ENCODE peak calls at places on chromosomes 5 and 9, in five cellular contexts. S is cardiac fibroblast, T is foreskin fibroblast, O is tibial nerve, V is HCT116. U is an unnamed sample.

GRCh38 chr5:32852535-32852934 is 141.4 kb downstream of the NPR3 start:
- DNase-seq in T (peak), S (peak), O (peak), V (no peak), U (peak)

GRCh38 chr9:125137200-125137599 is 6.1 kb downstream of the SCAI start:
- DNase-seq in T (peak), V (no peak), S (peak), O (no peak), U (peak)

GRCh38 chr5:62214701-62215100 is 91.3 kb upstream of the KIF2A start:
- DNase-seq in V (peak), S (peak), O (no peak), T (no peak), U (no peak)

GRCh38 chr9:76198336-76198735 is 195.9 kb downstream of the RFK start:
- DNase-seq in O (no peak), T (peak), S (peak), V (no peak), U (no peak)

GRCh38 chr9:114448706-114449105 is 56.6 kb downstream of the WHRN start:
- DNase-seq in V (no peak), S (peak), T (peak), O (no peak), U (peak)

GRCh38 chr5:134958755-134959154 is 9.0 kb upstream of the CATSPER3 start:
- DNase-seq in T (no peak), O (no peak), S (no peak), V (no peak), U (no peak)

GRCh38 chr9:108636023-108636422 is 219.8 kb downstream of the ACTL7B start:
- DNase-seq in V (peak), S (no peak), O (no peak), T (no peak), U (no peak)

GRCh38 chr5:113268232-113268631 is 166.6 kb downstream of the TSSK1B start:
- DNase-seq in O (no peak), S (no peak), T (no peak), V (no peak), U (no peak)

GRCh38 chr9:19922476-19923118 is 133.8 kb upstream of the SLC24A2 start:
- DNase-seq in S (peak), V (peak), O (no peak), T (peak), U (peak)

GRCh38 chr5:170769236-170769635 is 14.3 kb upstream of the GABRP start:
- DNase-seq in T (no peak), V (no peak), S (no peak), O (no peak), U (no peak)

GRCh38 chr5:124252094-124252750 is 494.2 kb downstream of the ZNF608 start:
- DNase-seq in V (no peak), O (no peak), S (no peak), T (no peak), U (peak)

GRCh38 chr5:419970-420369 is 23.0 kb upstream of the EXOC3 start:
- DNase-seq in T (no peak), V (no peak), O (no peak), S (no peak), U (no peak)

GRCh38 chr5:160369990-160370712 is at the start of gene C1QTNF2:
- DNase-seq in S (peak), O (no peak), V (no peak), T (peak), U (peak)

GRCh38 chr5:30539004-30539634 is 654.4 kb upstream of the CDH6 start:
- DNase-seq in O (no peak), T (no peak), V (no peak), S (peak), U (peak)

GRCh38 chr5:40480392-40480791 is 199.3 kb upstream of the PTGER4 start:
- DNase-seq in T (no peak), V (no peak), O (no peak), S (no peak), U (no peak)

GRCh38 chr9:36991516-36992134 is 42.4 kb downstream of the PAX5 start:
- DNase-seq in T (no peak), V (peak), O (no peak), S (peak), U (no peak)

GRCh38 chr9:75649060-75649459 is 241.4 kb upstream of the PCSK5 start:
- DNase-seq in T (no peak), V (no peak), O (no peak), S (no peak), U (no peak)

GRCh38 chr9:14437336-14438231 is 123.6 kb upstream of the NFIB start:
- DNase-seq in S (no peak), V (no peak), O (no peak), T (no peak), U (no peak)

GRCh38 chr5:79225026-79225425 is 10.9 kb upstream of the JMY start:
- DNase-seq in O (no peak), V (no peak), S (peak), T (peak), U (peak)

GRCh38 chr5:3843691-3844090 is 248.1 kb downstream of the IRX1 start:
- DNase-seq in T (no peak), O (no peak), V (no peak), S (no peak), U (no peak)

GRCh38 chr5:40518511-40518917 is 161.2 kb upstream of the PTGER4 start:
- DNase-seq in O (no peak), T (peak), V (peak), S (peak), U (peak)

GRCh38 chr5:115349001-115349817 is 52.8 kb upstream of the CCDC112 start:
- DNase-seq in T (peak), O (peak), V (peak), S (peak), U (peak)

GRCh38 chr9:83521017-83521810 is 17.0 kb downstream of the FRMD3 start:
- DNase-seq in O (no peak), T (no peak), S (no peak), V (no peak), U (no peak)

GRCh38 chr9:36327903-36328302 is 69.7 kb upstream of the GNE start:
- DNase-seq in O (no peak), S (peak), T (peak), V (no peak), U (peak)

GRCh38 chr5:10562202-10563131 is 1.4 kb upstream of the ANKRD33B start:
- DNase-seq in V (no peak), T (no peak), S (no peak), O (no peak), U (no peak)

GRCh38 chr5:83925321-83925877 is 204.7 kb upstream of the HAPLN1 start:
- DNase-seq in S (peak), V (peak), T (no peak), O (no peak), U (peak)

GRCh38 chr9:7144265-7145046 is 386.7 kb downstream of the KDM4C start:
- DNase-seq in S (no peak), T (no peak), V (no peak), O (no peak), U (no peak)

GRCh38 chr9:129289131-129289731 is 111.2 kb upstream of the IER5L start:
- DNase-seq in T (no peak), S (no peak), V (no peak), O (no peak), U (no peak)

GRCh38 chr9:124353166-124353768 is 62.0 kb downstream of the PSMB7 start:
- DNase-seq in S (no peak), O (no peak), V (no peak), T (no peak), U (no peak)

GRCh38 chr5:143887901-143888648 is 76.1 kb downstream of the HMHB1 start:
- DNase-seq in T (peak), V (no peak), S (peak), O (no peak), U (peak)

GRCh38 chr5:78547731-78548189 is 100.8 kb downstream of the LHFPL2 start:
- DNase-seq in T (peak), V (no peak), S (peak), O (peak), U (peak)

GRCh38 chr5:32503261-32503660 is 58.7 kb upstream of the ZFR start:
- DNase-seq in O (no peak), S (no peak), V (no peak), T (no peak), U (no peak)

GRCh38 chr5:107282061-107282460 is 388.7 kb downstream of the EFNA5 start:
- DNase-seq in O (no peak), S (no peak), T (no peak), V (no peak), U (peak)

DNA sequence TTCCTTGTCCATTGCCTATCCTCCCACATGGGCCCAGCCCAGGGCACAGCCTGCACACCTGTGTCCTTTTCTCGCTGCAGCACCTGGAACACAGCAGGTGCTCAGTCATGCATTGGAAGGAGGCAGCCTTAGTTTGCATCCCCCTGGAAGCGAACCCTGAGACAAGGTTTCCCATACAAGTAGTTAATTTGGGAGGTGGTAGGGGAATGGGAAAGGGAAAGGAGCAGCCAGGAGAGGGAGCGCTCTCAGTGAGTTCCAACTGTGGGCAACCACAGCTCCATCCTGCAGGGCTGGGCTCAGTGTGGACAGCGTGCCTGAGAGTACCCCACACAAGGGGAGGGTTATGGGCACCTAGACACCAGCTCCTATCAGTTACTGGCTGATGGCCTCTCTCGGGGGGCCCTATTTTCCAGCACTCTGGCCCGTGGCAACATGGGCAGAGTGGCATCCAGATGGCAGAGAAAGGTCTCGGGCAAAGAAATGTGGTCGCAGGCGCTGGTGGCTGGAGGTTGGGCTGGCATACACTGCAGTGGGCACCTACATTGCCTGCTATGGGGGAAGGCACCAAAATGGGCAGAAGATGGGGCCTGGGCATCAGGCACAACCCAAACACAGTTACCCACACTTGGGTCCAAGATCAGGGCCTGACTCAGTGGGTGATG is 50.1 kb downstream of the TSPAN17 start:
- DNase-seq in T (no peak), V (no peak), O (no peak), S (no peak), U (no peak)
- H3K4me3 ChIP-seq in T (no peak), V (no peak), O (no peak), S (no peak), U (no peak)

GRCh38 chr5:1553642-1554409 is 30.1 kb upstream of the LPCAT1 start:
- DNase-seq in T (no peak), O (no peak), V (no peak), S (no peak), U (no peak)

GRCh38 chr5:1551426-1551825 is 27.7 kb upstream of the LPCAT1 start:
- DNase-seq in O (no peak), V (no peak), S (no peak), T (no peak), U (no peak)

GRCh38 chr5:1554410-1554967 is 30.7 kb upstream of the LPCAT1 start:
- DNase-seq in S (no peak), T (no peak), O (no peak), V (no peak), U (no peak)

GRCh38 chr5:1551913-1552312 is 28.2 kb upstream of the LPCAT1 start:
- DNase-seq in S (no peak), V (no peak), O (no peak), T (no peak), U (no peak)

DNA sequence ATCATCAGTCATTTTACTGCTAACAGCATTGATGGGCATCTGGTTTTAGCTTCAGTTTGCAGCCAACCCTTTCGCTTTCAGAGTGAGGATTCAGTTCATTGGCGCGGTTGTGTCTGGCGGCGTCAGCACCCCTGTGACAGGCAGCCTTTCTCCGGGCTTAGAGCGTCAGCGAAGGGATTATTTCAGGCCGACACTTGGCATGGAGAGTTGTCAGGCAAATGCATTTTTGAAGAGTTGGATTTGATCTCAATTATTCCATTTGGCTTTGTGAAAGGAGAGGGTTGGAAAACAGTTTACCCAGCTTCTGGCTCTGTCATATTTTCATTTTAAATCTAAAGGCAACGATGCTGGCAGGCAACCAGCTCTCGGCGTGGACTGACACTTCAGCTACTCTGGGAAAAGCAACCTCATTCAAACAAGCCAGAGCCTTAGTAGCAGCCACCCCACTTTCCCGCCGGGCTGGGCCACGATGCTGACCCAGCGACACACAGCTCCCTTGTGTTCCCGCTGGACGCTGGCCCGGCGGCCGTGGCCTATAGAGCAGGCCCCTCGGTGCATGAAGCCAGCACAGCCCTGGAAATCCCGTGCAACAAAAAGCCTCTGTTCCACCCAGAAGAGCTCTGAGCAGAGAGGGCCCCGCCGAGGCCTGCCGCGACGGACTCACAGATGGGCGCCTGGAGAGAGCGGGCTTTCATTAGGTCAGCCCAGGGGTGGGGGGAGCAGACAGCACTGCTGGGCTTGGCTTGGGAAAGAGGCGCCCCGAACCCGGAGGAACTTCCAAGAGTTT is 28.9 kb upstream of the LPCAT1 start:
- DNase-seq in V (no peak), S (peak), T (no peak), O (peak), U (peak)
- H3K4me3 ChIP-seq in V (no peak), S (no peak), T (no peak), O (peak), U (peak)

GRCh38 chr9:136679431-136679941 is 7.8 kb downstream of the AGPAT2 start:
- DNase-seq in S (no peak), T (no peak), V (no peak), O (peak), U (no peak)
- H3K4me3 ChIP-seq in S (no peak), T (no peak), V (no peak), O (no peak), U (no peak)

GRCh38 chr5:139641116-139642080 is 6.8 kb upstream of the CXXC5 start:
- DNase-seq in S (no peak), V (no peak), O (no peak), T (no peak), U (no peak)
- H3K4me3 ChIP-seq in S (no peak), V (no peak), O (no peak), T (no peak), U (no peak)

GRCh38 chr5:14204011-14204670 is 61.0 kb downstream of the TRIO start:
- DNase-seq in S (peak), O (no peak), V (no peak), T (no peak), U (no peak)
- H3K4me3 ChIP-seq in S (no peak), O (no peak), V (no peak), T (no peak), U (peak)

DNA sequence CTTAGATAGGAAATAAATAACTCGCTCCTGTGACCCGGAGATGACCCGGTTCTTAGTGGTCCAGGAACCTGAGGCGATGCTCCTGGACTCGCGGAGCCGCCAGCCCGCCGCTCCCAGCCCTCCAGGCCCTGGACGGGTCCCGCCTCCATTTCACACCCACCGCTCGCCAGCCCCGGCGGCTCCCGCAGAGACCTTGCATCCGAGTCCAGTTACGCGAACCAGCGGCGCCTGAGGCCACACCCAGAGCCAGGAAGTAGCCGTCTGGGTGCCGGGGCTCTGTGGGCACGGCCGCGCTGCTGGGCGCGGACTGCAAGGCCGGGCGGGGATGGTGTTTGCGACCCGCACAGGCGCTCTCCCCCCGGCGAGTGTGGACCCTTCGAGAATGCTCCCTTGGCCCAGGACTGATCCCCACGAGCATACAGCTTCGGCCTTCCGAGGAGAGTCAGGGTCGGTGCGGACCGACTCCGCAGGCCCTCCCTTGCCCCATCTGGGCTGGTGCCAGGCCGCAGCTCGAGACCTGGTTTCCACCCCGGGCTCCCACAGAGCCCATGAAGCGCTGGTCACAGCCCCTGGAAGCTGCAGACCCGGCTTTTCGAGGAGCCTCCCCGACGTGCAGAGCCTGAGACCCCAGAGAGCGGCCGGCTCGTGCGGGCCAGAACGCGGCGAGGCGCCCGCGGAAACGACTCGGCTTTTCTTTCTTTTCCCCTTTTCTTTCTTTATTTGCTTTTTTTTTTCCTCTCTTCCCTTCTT is 5.2 kb upstream of the BARX1 start:
- DNase-seq in S (no peak), O (no peak), V (no peak), T (no peak), U (no peak)
- H3K4me3 ChIP-seq in S (no peak), O (peak), V (no peak), T (no peak), U (no peak)

GRCh38 chr9:96020300-96020821 is 144.9 kb downstream of the ERCC6L2 start:
- DNase-seq in T (no peak), O (no peak), S (no peak), V (no peak), U (no peak)
- H3K4me3 ChIP-seq in T (peak), O (peak), S (peak), V (no peak), U (peak)

GRCh38 chr5:52786937-52787599 is 648 bp upstream of the ITGA1 start:
- DNase-seq in V (peak), T (no peak), S (peak), O (no peak), U (no peak)
- H3K4me3 ChIP-seq in V (peak), T (peak), S (peak), O (peak), U (peak)

GRCh38 chr5:154648229-154648628 is 106.9 kb upstream of the LARP1 start:
- DNase-seq in T (no peak), O (no peak), V (no peak), S (no peak), U (no peak)
- H3K4me3 ChIP-seq in T (no peak), O (no peak), V (no peak), S (no peak), U (no peak)

U was measured in astrocyte.